ENCODE peak calls at places on chromosomes 1 and 21, in eight cellular contexts. One of them, this sample, is unnamed.

GRCh38 chr1:244030481-244031040 is 20.5 kb upstream of the ZBTB18 start:
- DNase-seq in psoas muscle: no peak
- DNase-seq in A549: no peak
- DNase-seq in colonic mucosa: no peak
- DNase-seq in CD4-positive, alpha-beta memory T cell: no peak
- DNase-seq in CD8-positive, alpha-beta T cell: no peak
- DNase-seq in heart right ventricle: no peak
- DNase-seq in stomach: no peak
- DNase-seq in this sample: no peak

GRCh38 chr1:82907313-82907712 is 1091.6 kb downstream of the TTLL7 start:
- DNase-seq in heart right ventricle: no peak
- DNase-seq in psoas muscle: no peak
- DNase-seq in colonic mucosa: no peak
- DNase-seq in A549: no peak
- DNase-seq in CD8-positive, alpha-beta T cell: no peak
- DNase-seq in stomach: no peak
- DNase-seq in CD4-positive, alpha-beta memory T cell: no peak
- DNase-seq in this sample: no peak

GRCh38 chr1:2587071-2587859 is 688 bp downstream of the PRXL2B start:
- DNase-seq in colonic mucosa: peak; percentile 53
- DNase-seq in psoas muscle: peak; percentile 47
- DNase-seq in A549: peak; percentile 14
- DNase-seq in stomach: no peak
- DNase-seq in CD4-positive, alpha-beta memory T cell: no peak
- DNase-seq in CD8-positive, alpha-beta T cell: peak; percentile 37
- DNase-seq in heart right ventricle: peak; percentile 14
- DNase-seq in this sample: no peak

GRCh38 chr1:980137-980571 is 1.7 kb downstream of the PERM1 start:
- DNase-seq in heart right ventricle: peak; percentile 29
- DNase-seq in CD4-positive, alpha-beta memory T cell: no peak
- DNase-seq in CD8-positive, alpha-beta T cell: no peak
- DNase-seq in psoas muscle: peak; percentile 28
- DNase-seq in A549: no peak
- DNase-seq in stomach: no peak
- DNase-seq in colonic mucosa: no peak
- DNase-seq in this sample: no peak

GRCh38 chr1:29197590-29197924 is 15.9 kb upstream of the SRSF4 start:
- DNase-seq in CD8-positive, alpha-beta T cell: peak; percentile 11
- DNase-seq in stomach: peak; percentile 40
- DNase-seq in psoas muscle: no peak
- DNase-seq in heart right ventricle: no peak
- DNase-seq in A549: peak; percentile 64
- DNase-seq in colonic mucosa: peak; percentile 52
- DNase-seq in CD4-positive, alpha-beta memory T cell: peak; percentile 34
- DNase-seq in this sample: peak; percentile 77

GRCh38 chr1:173191011-173191410 is 16.1 kb downstream of the TNFSF4 start:
- DNase-seq in colonic mucosa: no peak
- DNase-seq in CD8-positive, alpha-beta T cell: no peak
- DNase-seq in psoas muscle: no peak
- DNase-seq in stomach: no peak
- DNase-seq in heart right ventricle: no peak
- DNase-seq in CD4-positive, alpha-beta memory T cell: no peak
- DNase-seq in A549: peak; percentile 13
- DNase-seq in this sample: no peak

GRCh38 chr1:202306535-202307345 is 35.0 kb downstream of the UBE2T start:
- DNase-seq in psoas muscle: no peak
- DNase-seq in A549: no peak
- DNase-seq in CD8-positive, alpha-beta T cell: no peak
- DNase-seq in CD4-positive, alpha-beta memory T cell: no peak
- DNase-seq in stomach: no peak
- DNase-seq in colonic mucosa: no peak
- DNase-seq in heart right ventricle: no peak
- DNase-seq in this sample: no peak

GRCh38 chr1:180626711-180627110 is 5.1 kb upstream of the XPR1 start:
- DNase-seq in CD8-positive, alpha-beta T cell: no peak
- DNase-seq in stomach: no peak
- DNase-seq in psoas muscle: no peak
- DNase-seq in heart right ventricle: no peak
- DNase-seq in CD4-positive, alpha-beta memory T cell: no peak
- DNase-seq in A549: no peak
- DNase-seq in colonic mucosa: no peak
- DNase-seq in this sample: no peak

GRCh38 chr1:3321559-3322439 is 132.7 kb upstream of the ARHGEF16 start:
- DNase-seq in CD8-positive, alpha-beta T cell: no peak
- DNase-seq in A549: no peak
- DNase-seq in stomach: no peak
- DNase-seq in heart right ventricle: no peak
- DNase-seq in psoas muscle: no peak
- DNase-seq in colonic mucosa: no peak
- DNase-seq in CD4-positive, alpha-beta memory T cell: no peak
- DNase-seq in this sample: no peak

GRCh38 chr21:41446571-41446970 is 20.5 kb downstream of the MX1 start:
- DNase-seq in heart right ventricle: no peak
- DNase-seq in psoas muscle: no peak
- DNase-seq in CD4-positive, alpha-beta memory T cell: no peak
- DNase-seq in A549: no peak
- DNase-seq in colonic mucosa: no peak
- DNase-seq in CD8-positive, alpha-beta T cell: no peak
- DNase-seq in stomach: no peak
- DNase-seq in this sample: no peak

GRCh38 chr1:198465201-198466144 is 75.0 kb downstream of the ATP6V1G3 start:
- DNase-seq in CD8-positive, alpha-beta T cell: no peak
- DNase-seq in stomach: no peak
- DNase-seq in CD4-positive, alpha-beta memory T cell: peak; percentile 30
- DNase-seq in psoas muscle: no peak
- DNase-seq in colonic mucosa: no peak
- DNase-seq in heart right ventricle: no peak
- DNase-seq in A549: peak; percentile 46
- DNase-seq in this sample: peak; percentile 50

GRCh38 chr1:193417945-193418744 is 231.7 kb upstream of the B3GALT2 start:
- DNase-seq in psoas muscle: no peak
- DNase-seq in A549: no peak
- DNase-seq in CD8-positive, alpha-beta T cell: no peak
- DNase-seq in CD4-positive, alpha-beta memory T cell: peak; percentile 56
- DNase-seq in heart right ventricle: no peak
- DNase-seq in stomach: no peak
- DNase-seq in colonic mucosa: no peak
- DNase-seq in this sample: peak; percentile 17

GRCh38 chr1:18649713-18650370 is 19.2 kb downstream of the PAX7 start:
- DNase-seq in stomach: no peak
- DNase-seq in colonic mucosa: no peak
- DNase-seq in A549: no peak
- DNase-seq in psoas muscle: no peak
- DNase-seq in heart right ventricle: no peak
- DNase-seq in CD4-positive, alpha-beta memory T cell: no peak
- DNase-seq in CD8-positive, alpha-beta T cell: no peak
- DNase-seq in this sample: no peak

GRCh38 chr1:150521196-150521968 is 5.8 kb downstream of the FALEC start:
- DNase-seq in A549: no peak
- DNase-seq in stomach: no peak
- DNase-seq in psoas muscle: no peak
- DNase-seq in CD4-positive, alpha-beta memory T cell: no peak
- DNase-seq in CD8-positive, alpha-beta T cell: no peak
- DNase-seq in heart right ventricle: no peak
- DNase-seq in colonic mucosa: no peak
- DNase-seq in this sample: no peak

GRCh38 chr1:186208405-186209129 is 166.5 kb downstream of the TPR start:
- DNase-seq in colonic mucosa: no peak
- DNase-seq in A549: no peak
- DNase-seq in stomach: no peak
- DNase-seq in heart right ventricle: no peak
- DNase-seq in CD4-positive, alpha-beta memory T cell: no peak
- DNase-seq in CD8-positive, alpha-beta T cell: no peak
- DNase-seq in psoas muscle: no peak
- DNase-seq in this sample: no peak

GRCh38 chr1:45403298-45404079 is 63.2 kb upstream of the MUTYH start:
- DNase-seq in colonic mucosa: no peak
- DNase-seq in heart right ventricle: no peak
- DNase-seq in CD4-positive, alpha-beta memory T cell: no peak
- DNase-seq in psoas muscle: no peak
- DNase-seq in CD8-positive, alpha-beta T cell: no peak
- DNase-seq in A549: no peak
- DNase-seq in stomach: no peak
- DNase-seq in this sample: no peak

GRCh38 chr1:116415699-116416533 is 42.9 kb downstream of the ATP1A1 start:
- DNase-seq in CD8-positive, alpha-beta T cell: no peak
- DNase-seq in CD4-positive, alpha-beta memory T cell: no peak
- DNase-seq in stomach: no peak
- DNase-seq in colonic mucosa: peak; percentile 15
- DNase-seq in psoas muscle: no peak
- DNase-seq in heart right ventricle: peak; percentile 37
- DNase-seq in A549: no peak
- DNase-seq in this sample: no peak

GRCh38 chr1:8595332-8595731 is 222.1 kb downstream of the RERE start:
- DNase-seq in colonic mucosa: no peak
- DNase-seq in A549: no peak
- DNase-seq in stomach: no peak
- DNase-seq in heart right ventricle: no peak
- DNase-seq in psoas muscle: no peak
- DNase-seq in CD4-positive, alpha-beta memory T cell: no peak
- DNase-seq in CD8-positive, alpha-beta T cell: no peak
- DNase-seq in this sample: no peak

DNA sequence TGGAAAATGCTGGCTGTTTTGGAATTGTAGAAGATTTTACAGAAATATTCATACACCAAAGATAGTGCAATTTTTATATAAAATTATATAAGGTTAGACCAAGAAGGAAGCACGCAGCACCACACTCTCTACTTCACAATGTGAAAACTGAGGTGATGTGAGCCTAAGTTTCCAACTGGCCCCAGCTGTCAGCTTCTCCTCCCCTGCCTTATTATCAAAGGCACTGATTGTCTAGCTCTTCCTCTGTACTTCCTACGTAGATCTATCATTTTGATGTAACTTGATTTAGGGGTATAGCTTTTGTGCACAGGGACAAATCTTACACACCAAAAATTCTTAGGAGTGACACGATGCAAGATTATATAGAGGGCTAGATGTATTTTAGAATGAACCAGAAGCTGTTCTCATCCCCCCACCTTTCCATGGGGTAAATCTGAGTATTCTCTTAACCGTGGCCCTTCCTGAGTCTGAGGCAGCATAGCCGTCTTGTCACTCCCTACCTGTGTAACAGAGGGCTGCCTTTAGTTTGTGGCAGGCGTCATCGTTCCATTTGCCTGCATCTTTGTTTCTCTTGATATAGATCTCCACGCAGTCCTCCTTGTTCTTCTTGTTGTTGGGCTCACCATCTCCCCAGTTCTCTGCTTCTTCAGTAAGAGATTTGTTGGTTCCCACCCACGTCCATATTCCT is 3.4 kb downstream of the SELL start:
- DNase-seq in stomach: no peak
- DNase-seq in A549: no peak
- DNase-seq in colonic mucosa: no peak
- DNase-seq in CD8-positive, alpha-beta T cell: peak; percentile 25
- DNase-seq in heart right ventricle: no peak
- DNase-seq in CD4-positive, alpha-beta memory T cell: peak; percentile 40
- DNase-seq in psoas muscle: no peak
- DNase-seq in this sample: no peak
- H3K4me3 ChIP-seq in stomach: no peak overlapping the region
- H3K4me3 ChIP-seq in A549: no peak overlapping the region
- H3K4me3 ChIP-seq in colonic mucosa: no peak overlapping the region
- H3K4me3 ChIP-seq in CD8-positive, alpha-beta T cell: peak overlapping the region; percentile 79
- H3K4me3 ChIP-seq in heart right ventricle: no peak overlapping the region
- H3K4me3 ChIP-seq in CD4-positive, alpha-beta memory T cell: peak overlapping the region; percentile 59
- H3K4me3 ChIP-seq in psoas muscle: no peak overlapping the region
- H3K4me3 ChIP-seq in this sample: peak overlapping the region; percentile 20

DNA sequence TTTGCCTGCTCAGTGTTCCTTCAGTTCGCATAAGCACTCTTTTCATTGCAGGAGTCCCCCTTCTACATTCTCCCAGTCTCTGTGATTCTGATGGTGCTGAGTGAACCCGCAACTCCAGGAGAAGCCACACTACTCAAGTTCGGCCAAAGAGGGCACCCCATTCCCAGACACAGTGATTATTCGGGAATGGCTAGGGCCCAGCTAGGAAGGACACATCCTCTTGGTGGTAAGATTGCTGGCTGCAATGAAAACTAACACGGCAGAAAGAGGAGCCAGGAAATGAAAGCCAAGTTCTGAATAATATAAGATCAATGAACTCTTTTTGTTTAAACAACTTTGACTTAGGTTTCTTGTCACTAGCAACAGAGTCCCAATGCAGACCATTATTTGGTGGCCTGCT is 14.9 kb downstream of the CREG1 start:
- DNase-seq in heart right ventricle: no peak
- DNase-seq in psoas muscle: no peak
- DNase-seq in colonic mucosa: no peak
- DNase-seq in CD4-positive, alpha-beta memory T cell: no peak
- DNase-seq in stomach: no peak
- DNase-seq in CD8-positive, alpha-beta T cell: no peak
- DNase-seq in A549: peak; percentile 48
- DNase-seq in this sample: no peak
- H3K4me3 ChIP-seq in heart right ventricle: no peak overlapping the region
- H3K4me3 ChIP-seq in psoas muscle: no peak overlapping the region
- H3K4me3 ChIP-seq in colonic mucosa: no peak overlapping the region
- H3K4me3 ChIP-seq in CD4-positive, alpha-beta memory T cell: no peak overlapping the region
- H3K4me3 ChIP-seq in stomach: no peak overlapping the region
- H3K4me3 ChIP-seq in CD8-positive, alpha-beta T cell: no peak overlapping the region
- H3K4me3 ChIP-seq in A549: no peak overlapping the region
- H3K4me3 ChIP-seq in this sample: no peak overlapping the region

DNA sequence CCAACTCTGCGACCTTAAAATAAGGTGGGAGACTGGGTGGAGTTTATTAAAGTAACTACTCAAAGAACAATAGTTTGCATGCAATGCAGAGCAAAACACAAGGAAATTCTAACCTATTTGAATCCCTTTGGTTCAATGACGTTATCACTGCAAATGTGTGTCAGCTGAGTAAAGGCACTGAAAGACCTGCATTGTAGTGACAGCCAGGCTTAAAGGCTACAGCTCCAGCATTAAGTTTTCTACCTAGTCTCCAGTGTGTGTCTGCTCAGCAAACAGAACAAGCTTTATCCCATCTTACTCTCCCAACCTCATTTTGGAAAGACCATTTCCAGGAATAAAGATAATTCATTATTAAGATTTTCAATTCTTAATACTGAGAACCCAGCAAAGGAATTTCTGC is 14.3 kb downstream of the PTP4A2 start:
- DNase-seq in stomach: no peak
- DNase-seq in CD8-positive, alpha-beta T cell: no peak
- DNase-seq in CD4-positive, alpha-beta memory T cell: no peak
- DNase-seq in heart right ventricle: no peak
- DNase-seq in colonic mucosa: no peak
- DNase-seq in A549: no peak
- DNase-seq in psoas muscle: no peak
- DNase-seq in this sample: no peak
- H3K4me3 ChIP-seq in stomach: no peak overlapping the region
- H3K4me3 ChIP-seq in CD8-positive, alpha-beta T cell: no peak overlapping the region
- H3K4me3 ChIP-seq in CD4-positive, alpha-beta memory T cell: no peak overlapping the region
- H3K4me3 ChIP-seq in heart right ventricle: no peak overlapping the region
- H3K4me3 ChIP-seq in colonic mucosa: no peak overlapping the region
- H3K4me3 ChIP-seq in A549: no peak overlapping the region
- H3K4me3 ChIP-seq in psoas muscle: peak overlapping the region; percentile 26
- H3K4me3 ChIP-seq in this sample: peak overlapping the region; percentile 15

DNA sequence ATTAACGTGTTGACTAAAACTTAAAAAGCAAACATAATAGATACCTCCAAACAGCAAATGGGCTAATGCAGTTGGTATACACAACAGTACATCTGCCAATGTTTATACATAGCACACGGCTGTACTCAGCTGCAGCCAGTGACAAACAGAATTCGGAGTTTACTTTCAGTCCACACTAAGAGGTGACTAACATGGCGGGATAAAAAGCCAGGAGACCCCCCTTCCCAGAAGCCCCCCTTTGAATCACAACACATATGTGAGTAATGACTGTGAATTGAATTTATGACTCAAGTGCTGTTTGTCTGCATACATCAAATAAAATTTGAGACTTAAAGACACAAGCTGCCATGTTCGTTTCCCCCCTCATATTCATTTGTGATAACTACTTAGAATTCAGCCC is 113.2 kb downstream of the RUNX1 start:
- DNase-seq in colonic mucosa: no peak
- DNase-seq in psoas muscle: no peak
- DNase-seq in heart right ventricle: no peak
- DNase-seq in A549: no peak
- DNase-seq in CD4-positive, alpha-beta memory T cell: no peak
- DNase-seq in stomach: no peak
- DNase-seq in CD8-positive, alpha-beta T cell: peak; percentile 18
- DNase-seq in this sample: no peak
- H3K4me3 ChIP-seq in colonic mucosa: no peak overlapping the region
- H3K4me3 ChIP-seq in psoas muscle: no peak overlapping the region
- H3K4me3 ChIP-seq in heart right ventricle: no peak overlapping the region
- H3K4me3 ChIP-seq in A549: no peak overlapping the region
- H3K4me3 ChIP-seq in CD4-positive, alpha-beta memory T cell: no peak overlapping the region
- H3K4me3 ChIP-seq in stomach: no peak overlapping the region
- H3K4me3 ChIP-seq in CD8-positive, alpha-beta T cell: no peak overlapping the region
- H3K4me3 ChIP-seq in this sample: peak overlapping the region; percentile 38

This sample was measured in Jurkat, Clone E6-1.